ENCODE peak calls at places on chromosomes 11 and 22, in ten cellular contexts. K, R, A, T, N, U, G, D, P and X are unnamed samples.
A peak's percentile ranks its signal among the peaks of the same experiment; 100 is the strongest.

GRCh38 chr11:59754859-59755700 is at the start of gene STX3:
- DNase-seq in K (peak; percentile 29), R (peak; percentile 80), A (peak; percentile 79), T (peak; percentile 16), N (peak; percentile 58), U (peak; percentile 95), G (peak; percentile 59), D (peak; percentile 60), P (peak; percentile 33), X (peak; percentile 72)

GRCh38 chr11:36086366-36086765 is 142.5 kb downstream of the LDLRAD3 start:
- DNase-seq in K (no peak), R (no peak), A (no peak), T (no peak), N (no peak), U (peak; percentile 57), G (no peak), D (no peak), P (no peak), X (no peak)

GRCh38 chr22:45208696-45208992 is 32.0 kb downstream of the KIAA0930 start:
- DNase-seq in K (no peak), R (no peak), A (no peak), T (no peak), N (no peak), U (no peak), G (no peak), D (no peak), P (no peak), X (no peak)

GRCh38 chr11:65695459-65696241 is 16.4 kb upstream of the KAT5 start:
- DNase-seq in K (peak; percentile 40), R (no peak), A (no peak), T (no peak), N (no peak), U (no peak), G (no peak), D (no peak), P (peak; percentile 43), X (no peak)

GRCh38 chr11:26330255-26330654 is 1.7 kb upstream of the ANO3 start:
- DNase-seq in K (no peak), R (no peak), A (no peak), T (no peak), N (no peak), U (no peak), G (no peak), D (no peak), P (no peak), X (no peak)

GRCh38 chr11:44138980-44139379 is 43.5 kb downstream of the EXT2 start:
- DNase-seq in K (no peak), R (no peak), A (no peak), T (no peak), N (no peak), U (no peak), G (no peak), D (no peak), P (no peak), X (no peak)

GRCh38 chr22:37632174-37633081 is 7.0 kb upstream of the SH3BP1 start:
- DNase-seq in K (no peak), R (no peak), A (peak; percentile 46), T (no peak), N (no peak), U (peak; percentile 66), G (no peak), D (no peak), P (no peak), X (no peak)

GRCh38 chr11:129932385-129933067 is 37.1 kb upstream of the NFRKB start:
- DNase-seq in K (no peak), R (no peak), A (no peak), T (no peak), N (no peak), U (no peak), G (no peak), D (no peak), P (no peak), X (peak; percentile 62)